ENCODE peak calls at places on chromosomes 13 and 19, in four cellular contexts. A, Z, F and W are unnamed samples.

GRCh38 chr19:4660993-4661392 is 9.1 kb downstream of the MYDGF start:
- DNase-seq in Z (no peak), F (no peak), A (peak), W (no peak)

GRCh38 chr19:19540707-19541515 is 2.8 kb downstream of the CILP2 start:
- DNase-seq in F (peak), A (no peak), Z (no peak), W (no peak)

GRCh38 chr19:13887529-13887928 is 10.6 kb downstream of the NANOS3 start:
- DNase-seq in A (peak), Z (no peak), F (no peak), W (no peak)

GRCh38 chr13:25420161-25420560 is 48.4 kb downstream of the ATP8A2 start:
- DNase-seq in A (no peak), F (no peak), Z (no peak), W (no peak)

GRCh38 chr13:26921918-26922317 is 161.3 kb upstream of the GPR12 start:
- DNase-seq in A (no peak), F (no peak), Z (no peak), W (no peak)

GRCh38 chr19:4057913-4058695 is 8.6 kb downstream of the ZBTB7A start:
- DNase-seq in Z (no peak), A (peak), F (peak), W (no peak)

GRCh38 chr19:15379996-15380647 is 535 bp upstream of the AKAP8 start:
- DNase-seq in A (peak), Z (no peak), F (peak), W (peak)

GRCh38 chr13:38693168-38693567 is 6.3 kb downstream of the FREM2 start:
- DNase-seq in A (no peak), F (no peak), Z (no peak), W (no peak)

GRCh38 chr13:113648218-113648615 is 9.8 kb downstream of the ATP4B start:
- DNase-seq in A (no peak), F (no peak), Z (no peak), W (peak)

GRCh38 chr19:13014101-13014920 is 19.0 kb downstream of the NFIX start:
- DNase-seq in F (no peak), Z (no peak), A (no peak), W (no peak)

GRCh38 chr19:39599116-39599515 is 3.2 kb upstream of the LGALS13 start:
- DNase-seq in Z (no peak), A (peak), F (no peak), W (no peak)

GRCh38 chr13:73228546-73228945 is 169.7 kb downstream of the KLF5 start:
- DNase-seq in A (peak), F (no peak), Z (no peak), W (no peak)

GRCh38 chr13:57627663-57628062 is 3.9 kb upstream of the PCDH17 start:
- DNase-seq in F (no peak), A (peak), Z (no peak), W (no peak)

GRCh38 chr19:585551-586110 is 4.0 kb upstream of the HCN2 start:
- DNase-seq in F (no peak), A (no peak), Z (no peak), W (no peak)

GRCh38 chr19:4866595-4867424 is 657 bp downstream of the PLIN3 start:
- DNase-seq in F (no peak), A (peak), Z (peak), W (no peak)

GRCh38 chr19:49712397-49712859 is 21.5 kb downstream of the CPT1C start:
- DNase-seq in F (peak), A (peak), Z (no peak), W (no peak)

GRCh38 chr19:12163841-12164240 is 945 bp downstream of the ZNF136 start:
- DNase-seq in F (no peak), A (peak), Z (no peak), W (no peak)

GRCh38 chr19:35352448-35353304 is 5.0 kb downstream of the FFAR1 start:
- DNase-seq in A (peak), F (peak), Z (no peak), W (peak)

DNA sequence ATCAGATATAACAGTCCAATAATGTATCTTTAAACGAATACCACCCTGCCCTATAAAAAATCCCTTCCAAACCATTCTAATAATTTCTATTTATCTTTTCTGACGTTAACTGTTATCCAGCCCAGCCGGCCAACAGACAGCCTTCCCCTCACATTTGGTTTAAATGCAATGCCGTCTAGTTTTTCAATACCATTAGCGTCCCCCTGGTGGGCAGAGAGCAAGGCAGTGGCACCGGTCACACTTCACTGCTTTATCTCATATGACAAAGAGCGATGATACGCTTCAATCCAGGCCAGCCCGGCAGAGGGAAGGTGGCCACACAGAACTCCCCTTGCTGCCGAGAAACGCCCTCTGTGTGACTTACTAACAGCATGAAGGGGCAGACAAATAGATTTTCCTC is 402.1 kb upstream of the ZNF507 start:
- DNase-seq in A (no peak), F (no peak), Z (no peak), W (no peak)
- TF ChIP-seq CTCF in A (no peak), F (no peak), Z (no peak), W (peak)

DNA sequence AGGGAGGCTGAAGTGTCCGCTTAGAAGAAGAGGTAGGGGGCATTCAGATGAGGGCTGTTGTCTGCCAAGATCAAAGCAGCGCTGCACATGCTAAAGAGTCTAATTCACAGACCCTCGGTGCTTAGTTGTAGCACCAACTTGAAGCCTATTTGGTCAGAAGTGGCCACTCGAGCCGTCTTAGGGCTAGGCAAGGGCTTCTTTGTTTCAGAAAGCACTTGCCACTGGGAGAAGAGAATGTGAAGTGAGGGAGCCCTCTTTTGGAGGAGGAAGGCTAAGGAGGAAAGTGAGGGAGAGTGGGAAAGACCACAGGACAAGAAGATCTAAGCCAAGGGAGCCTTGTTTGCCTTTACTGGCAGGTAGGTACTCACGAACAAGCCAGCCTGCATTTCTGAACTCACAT is 313.4 kb upstream of the TMTC4 start:
- DNase-seq in A (peak), F (no peak), Z (no peak), W (no peak)
- TF ChIP-seq CTCF in A (peak), F (no peak), Z (peak), W (no peak)

GRCh38 chr13:87582399-87582798 is 88.8 kb upstream of the SLITRK5 start:
- DNase-seq in Z (no peak), A (no peak), F (no peak), W (no peak)
- TF ChIP-seq CTCF in Z (no peak), A (no peak), F (no peak), W (no peak)

GRCh38 chr13:48780713-48781341 is 127.1 kb downstream of the CYSLTR2 start:
- DNase-seq in A (no peak), F (no peak), Z (no peak), W (no peak)
- TF ChIP-seq CTCF in A (no peak), F (no peak), Z (no peak), W (no peak)

DNA sequence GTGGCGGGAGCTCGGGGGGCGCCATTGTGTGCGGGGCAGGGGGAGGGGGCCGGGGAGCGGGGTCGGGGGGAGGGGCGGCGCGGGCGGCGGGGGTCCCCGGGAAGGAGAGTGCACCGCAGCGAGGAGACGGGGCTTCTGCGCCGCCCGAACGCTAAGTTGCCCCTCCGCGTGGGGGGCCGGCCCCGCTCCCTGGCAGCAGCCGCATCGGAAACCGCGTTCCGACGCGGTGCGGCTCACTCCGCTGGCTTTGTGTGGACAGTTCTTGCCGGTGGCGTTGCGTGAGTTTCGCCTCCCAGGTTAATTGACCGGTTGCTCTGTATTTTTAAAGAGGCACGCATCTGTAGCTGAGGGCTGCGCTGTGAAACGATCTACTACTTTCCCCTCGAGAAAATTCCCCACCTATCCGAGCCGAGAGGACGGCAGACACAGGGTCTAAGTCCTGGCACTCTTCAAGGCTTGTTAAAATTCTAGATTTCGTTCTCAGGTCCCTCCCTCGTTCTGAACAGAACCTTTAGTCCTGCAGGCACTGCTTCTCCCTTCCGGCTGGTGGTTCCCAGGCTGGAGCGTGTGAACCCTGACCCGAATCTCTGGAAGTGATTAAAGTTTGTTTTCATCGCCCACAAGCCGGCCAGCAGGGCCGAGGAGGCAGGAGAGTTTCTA is 861 bp downstream of the ARHGEF7 start:
- DNase-seq in Z (peak), F (no peak), A (peak), W (no peak)
- TF ChIP-seq CTCF in Z (no peak), F (no peak), A (no peak), W (no peak)

GRCh38 chr13:112637017-112637801 is 49.3 kb upstream of the TUBGCP3 start:
- DNase-seq in A (no peak), F (no peak), Z (no peak), W (no peak)
- TF ChIP-seq CTCF in A (no peak), F (no peak), Z (no peak), W (no peak)